ENCODE peak calls at places on chromosomes 2 and 18, in six cellular contexts. One of them, this sample, is unnamed.
A peak's percentile ranks its signal among the peaks of the same experiment; 100 is the strongest.

GRCh38 chr2:237662671-237663093 is 35.3 kb downstream of the LRRFIP1 start:
- DNase-seq in skeletal muscle cell: peak; percentile 91
- DNase-seq in activated T-cell treated with anti-CD3 and anti-CD28 coated beads for 48 hours: peak; percentile 44
- DNase-seq in T-helper 2 cell: peak; percentile 40
- DNase-seq in GM03348: peak; percentile 19
- DNase-seq in NCI-H2171 treated with DMSO at 0.1 percent for 48 hours: peak; percentile 70
- DNase-seq in this sample: peak; percentile 87

GRCh38 chr2:117055499-117056375 is 758.8 kb upstream of the DDX18 start:
- DNase-seq in NCI-H2171 treated with DMSO at 0.1 percent for 48 hours: no peak
- DNase-seq in T-helper 2 cell: no peak
- DNase-seq in GM03348: no peak
- DNase-seq in skeletal muscle cell: no peak
- DNase-seq in activated T-cell treated with anti-CD3 and anti-CD28 coated beads for 48 hours: no peak
- DNase-seq in this sample: no peak

GRCh38 chr2:118120001-118120400 is 31.7 kb downstream of the INSIG2 start:
- DNase-seq in T-helper 2 cell: no peak
- DNase-seq in activated T-cell treated with anti-CD3 and anti-CD28 coated beads for 48 hours: no peak
- DNase-seq in skeletal muscle cell: no peak
- DNase-seq in GM03348: peak; percentile 49
- DNase-seq in NCI-H2171 treated with DMSO at 0.1 percent for 48 hours: no peak
- DNase-seq in this sample: no peak

GRCh38 chr18:35406666-35407065 is 29.5 kb upstream of the ZNF396 start:
- DNase-seq in GM03348: no peak
- DNase-seq in NCI-H2171 treated with DMSO at 0.1 percent for 48 hours: no peak
- DNase-seq in T-helper 2 cell: no peak
- DNase-seq in activated T-cell treated with anti-CD3 and anti-CD28 coated beads for 48 hours: no peak
- DNase-seq in skeletal muscle cell: no peak
- DNase-seq in this sample: no peak

GRCh38 chr2:157439792-157440186 is 4.1 kb downstream of the CYTIP start:
- DNase-seq in activated T-cell treated with anti-CD3 and anti-CD28 coated beads for 48 hours: no peak
- DNase-seq in NCI-H2171 treated with DMSO at 0.1 percent for 48 hours: no peak
- DNase-seq in skeletal muscle cell: no peak
- DNase-seq in GM03348: no peak
- DNase-seq in T-helper 2 cell: peak; percentile 81
- DNase-seq in this sample: no peak

GRCh38 chr2:96527990-96528679 is 8.4 kb upstream of the ARID5A start:
- DNase-seq in T-helper 2 cell: peak; percentile 83
- DNase-seq in NCI-H2171 treated with DMSO at 0.1 percent for 48 hours: peak; percentile 23
- DNase-seq in GM03348: no peak
- DNase-seq in skeletal muscle cell: no peak
- DNase-seq in activated T-cell treated with anti-CD3 and anti-CD28 coated beads for 48 hours: peak; percentile 68
- DNase-seq in this sample: no peak

GRCh38 chr2:199907008-199907714 is 3.9 kb upstream of the C2orf69 start:
- DNase-seq in activated T-cell treated with anti-CD3 and anti-CD28 coated beads for 48 hours: no peak
- DNase-seq in GM03348: no peak
- DNase-seq in T-helper 2 cell: no peak
- DNase-seq in NCI-H2171 treated with DMSO at 0.1 percent for 48 hours: no peak
- DNase-seq in skeletal muscle cell: no peak
- DNase-seq in this sample: no peak

GRCh38 chr2:104852161-104852689 is 1.7 kb upstream of the POU3F3 start:
- DNase-seq in skeletal muscle cell: no peak
- DNase-seq in NCI-H2171 treated with DMSO at 0.1 percent for 48 hours: no peak
- DNase-seq in T-helper 2 cell: no peak
- DNase-seq in GM03348: peak; percentile 53
- DNase-seq in activated T-cell treated with anti-CD3 and anti-CD28 coated beads for 48 hours: no peak
- DNase-seq in this sample: peak; percentile 68

GRCh38 chr2:230666885-230667712 is 45.5 kb upstream of the CAB39 start:
- DNase-seq in NCI-H2171 treated with DMSO at 0.1 percent for 48 hours: no peak
- DNase-seq in activated T-cell treated with anti-CD3 and anti-CD28 coated beads for 48 hours: peak; percentile 16
- DNase-seq in skeletal muscle cell: no peak
- DNase-seq in T-helper 2 cell: no peak
- DNase-seq in GM03348: no peak
- DNase-seq in this sample: no peak

GRCh38 chr18:68436485-68436884 is 278.4 kb downstream of the TMX3 start:
- DNase-seq in NCI-H2171 treated with DMSO at 0.1 percent for 48 hours: peak; percentile 26
- DNase-seq in activated T-cell treated with anti-CD3 and anti-CD28 coated beads for 48 hours: no peak
- DNase-seq in T-helper 2 cell: no peak
- DNase-seq in GM03348: no peak
- DNase-seq in skeletal muscle cell: no peak
- DNase-seq in this sample: no peak

GRCh38 chr2:163748420-163748819 is 12.6 kb upstream of the FIGN start:
- DNase-seq in activated T-cell treated with anti-CD3 and anti-CD28 coated beads for 48 hours: no peak
- DNase-seq in NCI-H2171 treated with DMSO at 0.1 percent for 48 hours: no peak
- DNase-seq in T-helper 2 cell: no peak
- DNase-seq in skeletal muscle cell: no peak
- DNase-seq in GM03348: no peak
- DNase-seq in this sample: no peak

This sample was measured in NCI-H345.